ENCODE peak calls at places on chromosomes 6 and 20, in five cellular contexts. One of them, this sample, is unnamed.

GRCh38 chr20:37265152-37265551 is 3.5 kb upstream of the GHRH start:
- DNase-seq in GM12865: peak
- DNase-seq in activated CD8-positive, alpha-beta memory T cell treated with anti-CD3 and anti-CD28 coated beads for 48 hours: no peak
- DNase-seq in heart left ventricle: no peak
- DNase-seq in activated CD4-positive, alpha-beta T cell treated with anti-CD3 and anti-CD28 coated beads, Interleukin-2, amount 50 U/mL, for 24 hours: no peak
- DNase-seq in this sample: no peak

GRCh38 chr20:16434087-16434664 is 139.1 kb downstream of the KIF16B start:
- DNase-seq in heart left ventricle: peak
- DNase-seq in activated CD8-positive, alpha-beta memory T cell treated with anti-CD3 and anti-CD28 coated beads for 48 hours: peak
- DNase-seq in GM12865: peak
- DNase-seq in activated CD4-positive, alpha-beta T cell treated with anti-CD3 and anti-CD28 coated beads, Interleukin-2, amount 50 U/mL, for 24 hours: peak
- DNase-seq in this sample: peak

GRCh38 chr6:136604328-136604825 is 54.2 kb upstream of the MAP7 start:
- DNase-seq in activated CD4-positive, alpha-beta T cell treated with anti-CD3 and anti-CD28 coated beads, Interleukin-2, amount 50 U/mL, for 24 hours: no peak
- DNase-seq in activated CD8-positive, alpha-beta memory T cell treated with anti-CD3 and anti-CD28 coated beads for 48 hours: no peak
- DNase-seq in heart left ventricle: no peak
- DNase-seq in GM12865: no peak
- DNase-seq in this sample: no peak

GRCh38 chr20:63641146-63641791 is 12.0 kb downstream of the STMN3 start:
- DNase-seq in heart left ventricle: peak
- DNase-seq in activated CD8-positive, alpha-beta memory T cell treated with anti-CD3 and anti-CD28 coated beads for 48 hours: peak
- DNase-seq in activated CD4-positive, alpha-beta T cell treated with anti-CD3 and anti-CD28 coated beads, Interleukin-2, amount 50 U/mL, for 24 hours: no peak
- DNase-seq in GM12865: peak
- DNase-seq in this sample: peak

GRCh38 chr6:155311076-155311475 is 3.2 kb downstream of the TFB1M start:
- DNase-seq in activated CD4-positive, alpha-beta T cell treated with anti-CD3 and anti-CD28 coated beads, Interleukin-2, amount 50 U/mL, for 24 hours: no peak
- DNase-seq in GM12865: no peak
- DNase-seq in heart left ventricle: no peak
- DNase-seq in activated CD8-positive, alpha-beta memory T cell treated with anti-CD3 and anti-CD28 coated beads for 48 hours: no peak
- DNase-seq in this sample: no peak

GRCh38 chr6:8110725-8111124 is 8.4 kb upstream of the EEF1E1 start:
- DNase-seq in heart left ventricle: no peak
- DNase-seq in activated CD8-positive, alpha-beta memory T cell treated with anti-CD3 and anti-CD28 coated beads for 48 hours: no peak
- DNase-seq in GM12865: no peak
- DNase-seq in activated CD4-positive, alpha-beta T cell treated with anti-CD3 and anti-CD28 coated beads, Interleukin-2, amount 50 U/mL, for 24 hours: no peak
- DNase-seq in this sample: no peak

GRCh38 chr6:122878809-122879208 is 89.8 kb downstream of the SMPDL3A start:
- DNase-seq in activated CD4-positive, alpha-beta T cell treated with anti-CD3 and anti-CD28 coated beads, Interleukin-2, amount 50 U/mL, for 24 hours: no peak
- DNase-seq in GM12865: no peak
- DNase-seq in activated CD8-positive, alpha-beta memory T cell treated with anti-CD3 and anti-CD28 coated beads for 48 hours: no peak
- DNase-seq in heart left ventricle: no peak
- DNase-seq in this sample: no peak

GRCh38 chr6:2103644-2104523 is 141.5 kb downstream of the GMDS start:
- DNase-seq in GM12865: peak
- DNase-seq in activated CD4-positive, alpha-beta T cell treated with anti-CD3 and anti-CD28 coated beads, Interleukin-2, amount 50 U/mL, for 24 hours: no peak
- DNase-seq in heart left ventricle: no peak
- DNase-seq in activated CD8-positive, alpha-beta memory T cell treated with anti-CD3 and anti-CD28 coated beads for 48 hours: no peak
- DNase-seq in this sample: no peak

GRCh38 chr6:41878961-41879405 is 16.2 kb downstream of the USP49 start:
- DNase-seq in GM12865: no peak
- DNase-seq in activated CD8-positive, alpha-beta memory T cell treated with anti-CD3 and anti-CD28 coated beads for 48 hours: no peak
- DNase-seq in heart left ventricle: no peak
- DNase-seq in activated CD4-positive, alpha-beta T cell treated with anti-CD3 and anti-CD28 coated beads, Interleukin-2, amount 50 U/mL, for 24 hours: no peak
- DNase-seq in this sample: no peak

GRCh38 chr6:89048286-89048923 is 32.1 kb upstream of the PNRC1 start:
- DNase-seq in activated CD4-positive, alpha-beta T cell treated with anti-CD3 and anti-CD28 coated beads, Interleukin-2, amount 50 U/mL, for 24 hours: no peak
- DNase-seq in GM12865: no peak
- DNase-seq in heart left ventricle: no peak
- DNase-seq in activated CD8-positive, alpha-beta memory T cell treated with anti-CD3 and anti-CD28 coated beads for 48 hours: no peak
- DNase-seq in this sample: no peak

GRCh38 chr20:4870906-4871305 is 130.4 kb downstream of the SLC23A2 start:
- DNase-seq in activated CD8-positive, alpha-beta memory T cell treated with anti-CD3 and anti-CD28 coated beads for 48 hours: no peak
- DNase-seq in GM12865: no peak
- DNase-seq in activated CD4-positive, alpha-beta T cell treated with anti-CD3 and anti-CD28 coated beads, Interleukin-2, amount 50 U/mL, for 24 hours: no peak
- DNase-seq in heart left ventricle: no peak
- DNase-seq in this sample: no peak

GRCh38 chr6:119526609-119527605 is 177.3 kb upstream of the MAN1A1 start:
- DNase-seq in activated CD4-positive, alpha-beta T cell treated with anti-CD3 and anti-CD28 coated beads, Interleukin-2, amount 50 U/mL, for 24 hours: no peak
- DNase-seq in heart left ventricle: no peak
- DNase-seq in GM12865: no peak
- DNase-seq in activated CD8-positive, alpha-beta memory T cell treated with anti-CD3 and anti-CD28 coated beads for 48 hours: no peak
- DNase-seq in this sample: no peak

GRCh38 chr6:45737331-45738056 is 278.2 kb downstream of the CLIC5 start:
- DNase-seq in activated CD4-positive, alpha-beta T cell treated with anti-CD3 and anti-CD28 coated beads, Interleukin-2, amount 50 U/mL, for 24 hours: no peak
- DNase-seq in activated CD8-positive, alpha-beta memory T cell treated with anti-CD3 and anti-CD28 coated beads for 48 hours: no peak
- DNase-seq in GM12865: peak
- DNase-seq in heart left ventricle: no peak
- DNase-seq in this sample: no peak

GRCh38 chr6:89562114-89562815 is 76.3 kb downstream of the LYRM2 start:
- DNase-seq in GM12865: no peak
- DNase-seq in activated CD8-positive, alpha-beta memory T cell treated with anti-CD3 and anti-CD28 coated beads for 48 hours: no peak
- DNase-seq in activated CD4-positive, alpha-beta T cell treated with anti-CD3 and anti-CD28 coated beads, Interleukin-2, amount 50 U/mL, for 24 hours: no peak
- DNase-seq in heart left ventricle: no peak
- DNase-seq in this sample: no peak

GRCh38 chr20:34724172-34724571 is 20.0 kb downstream of the TP53INP2 start:
- DNase-seq in GM12865: no peak
- DNase-seq in activated CD4-positive, alpha-beta T cell treated with anti-CD3 and anti-CD28 coated beads, Interleukin-2, amount 50 U/mL, for 24 hours: no peak
- DNase-seq in heart left ventricle: no peak
- DNase-seq in activated CD8-positive, alpha-beta memory T cell treated with anti-CD3 and anti-CD28 coated beads for 48 hours: no peak
- DNase-seq in this sample: no peak

GRCh38 chr6:4313044-4313686 is 177.8 kb upstream of the ECI2 start:
- DNase-seq in GM12865: no peak
- DNase-seq in activated CD8-positive, alpha-beta memory T cell treated with anti-CD3 and anti-CD28 coated beads for 48 hours: no peak
- DNase-seq in heart left ventricle: no peak
- DNase-seq in activated CD4-positive, alpha-beta T cell treated with anti-CD3 and anti-CD28 coated beads, Interleukin-2, amount 50 U/mL, for 24 hours: no peak
- DNase-seq in this sample: no peak

GRCh38 chr6:126748141-126748540 is 370.3 kb upstream of the RSPO3 start:
- DNase-seq in GM12865: no peak
- DNase-seq in heart left ventricle: no peak
- DNase-seq in activated CD4-positive, alpha-beta T cell treated with anti-CD3 and anti-CD28 coated beads, Interleukin-2, amount 50 U/mL, for 24 hours: no peak
- DNase-seq in activated CD8-positive, alpha-beta memory T cell treated with anti-CD3 and anti-CD28 coated beads for 48 hours: no peak
- DNase-seq in this sample: no peak

GRCh38 chr20:48295966-48296421 is 510.7 kb upstream of the SULF2 start:
- DNase-seq in activated CD4-positive, alpha-beta T cell treated with anti-CD3 and anti-CD28 coated beads, Interleukin-2, amount 50 U/mL, for 24 hours: no peak
- DNase-seq in activated CD8-positive, alpha-beta memory T cell treated with anti-CD3 and anti-CD28 coated beads for 48 hours: no peak
- DNase-seq in heart left ventricle: no peak
- DNase-seq in GM12865: no peak
- DNase-seq in this sample: no peak

GRCh38 chr6:43931201-43931600 is 161.2 kb downstream of the VEGFA start:
- DNase-seq in activated CD4-positive, alpha-beta T cell treated with anti-CD3 and anti-CD28 coated beads, Interleukin-2, amount 50 U/mL, for 24 hours: no peak
- DNase-seq in activated CD8-positive, alpha-beta memory T cell treated with anti-CD3 and anti-CD28 coated beads for 48 hours: no peak
- DNase-seq in heart left ventricle: no peak
- DNase-seq in GM12865: no peak
- DNase-seq in this sample: no peak

GRCh38 chr6:36751091-36751490 is 53.5 kb downstream of the RAB44 start:
- DNase-seq in GM12865: no peak
- DNase-seq in heart left ventricle: no peak
- DNase-seq in activated CD8-positive, alpha-beta memory T cell treated with anti-CD3 and anti-CD28 coated beads for 48 hours: no peak
- DNase-seq in activated CD4-positive, alpha-beta T cell treated with anti-CD3 and anti-CD28 coated beads, Interleukin-2, amount 50 U/mL, for 24 hours: no peak
- DNase-seq in this sample: no peak

GRCh38 chr6:75183099-75183541 is 22.7 kb downstream of the COL12A1 start:
- DNase-seq in activated CD4-positive, alpha-beta T cell treated with anti-CD3 and anti-CD28 coated beads, Interleukin-2, amount 50 U/mL, for 24 hours: no peak
- DNase-seq in activated CD8-positive, alpha-beta memory T cell treated with anti-CD3 and anti-CD28 coated beads for 48 hours: no peak
- DNase-seq in GM12865: no peak
- DNase-seq in heart left ventricle: no peak
- DNase-seq in this sample: no peak

GRCh38 chr20:14609328-14610221 is 272.2 kb upstream of the FLRT3 start:
- DNase-seq in GM12865: no peak
- DNase-seq in activated CD8-positive, alpha-beta memory T cell treated with anti-CD3 and anti-CD28 coated beads for 48 hours: no peak
- DNase-seq in heart left ventricle: no peak
- DNase-seq in activated CD4-positive, alpha-beta T cell treated with anti-CD3 and anti-CD28 coated beads, Interleukin-2, amount 50 U/mL, for 24 hours: no peak
- DNase-seq in this sample: no peak

GRCh38 chr6:134352786-134353480 is 35.0 kb upstream of the SGK1 start:
- DNase-seq in activated CD4-positive, alpha-beta T cell treated with anti-CD3 and anti-CD28 coated beads, Interleukin-2, amount 50 U/mL, for 24 hours: no peak
- DNase-seq in heart left ventricle: no peak
- DNase-seq in GM12865: no peak
- DNase-seq in activated CD8-positive, alpha-beta memory T cell treated with anti-CD3 and anti-CD28 coated beads for 48 hours: no peak
- DNase-seq in this sample: no peak

GRCh38 chr6:34791164-34791841 is 580 bp upstream of the BLTP3A start:
- DNase-seq in activated CD4-positive, alpha-beta T cell treated with anti-CD3 and anti-CD28 coated beads, Interleukin-2, amount 50 U/mL, for 24 hours: peak
- DNase-seq in heart left ventricle: peak
- DNase-seq in GM12865: peak
- DNase-seq in activated CD8-positive, alpha-beta memory T cell treated with anti-CD3 and anti-CD28 coated beads for 48 hours: peak
- DNase-seq in this sample: peak

GRCh38 chr6:40819182-40819834 is 219.7 kb downstream of the UNC5CL start:
- DNase-seq in activated CD8-positive, alpha-beta memory T cell treated with anti-CD3 and anti-CD28 coated beads for 48 hours: no peak
- DNase-seq in activated CD4-positive, alpha-beta T cell treated with anti-CD3 and anti-CD28 coated beads, Interleukin-2, amount 50 U/mL, for 24 hours: no peak
- DNase-seq in heart left ventricle: no peak
- DNase-seq in GM12865: no peak
- DNase-seq in this sample: no peak

GRCh38 chr20:32973077-32973717 is 31.0 kb downstream of the SUN5 start:
- DNase-seq in heart left ventricle: no peak
- DNase-seq in GM12865: no peak
- DNase-seq in activated CD8-positive, alpha-beta memory T cell treated with anti-CD3 and anti-CD28 coated beads for 48 hours: no peak
- DNase-seq in activated CD4-positive, alpha-beta T cell treated with anti-CD3 and anti-CD28 coated beads, Interleukin-2, amount 50 U/mL, for 24 hours: no peak
- DNase-seq in this sample: no peak

GRCh38 chr6:14871196-14871595 is 374.7 kb upstream of the JARID2 start:
- DNase-seq in activated CD4-positive, alpha-beta T cell treated with anti-CD3 and anti-CD28 coated beads, Interleukin-2, amount 50 U/mL, for 24 hours: no peak
- DNase-seq in heart left ventricle: peak
- DNase-seq in activated CD8-positive, alpha-beta memory T cell treated with anti-CD3 and anti-CD28 coated beads for 48 hours: no peak
- DNase-seq in GM12865: no peak
- DNase-seq in this sample: peak

GRCh38 chr20:17471606-17472187 is 59.5 kb downstream of the BFSP1 start:
- DNase-seq in GM12865: no peak
- DNase-seq in heart left ventricle: no peak
- DNase-seq in activated CD4-positive, alpha-beta T cell treated with anti-CD3 and anti-CD28 coated beads, Interleukin-2, amount 50 U/mL, for 24 hours: no peak
- DNase-seq in activated CD8-positive, alpha-beta memory T cell treated with anti-CD3 and anti-CD28 coated beads for 48 hours: no peak
- DNase-seq in this sample: no peak